ENCODE peak calls at places on chromosomes 1 and 21, in four cellular contexts. D, G, Y and R are unnamed samples.

GRCh38 chr21:23541571-23541970 is 2065.7 kb downstream of the MRPL39 start:
- DNase-seq in D (no peak), G (no peak), Y (no peak), R (no peak)

GRCh38 chr1:93651695-93652094 is 29.9 kb downstream of the BCAR3 start:
- DNase-seq in D (no peak), G (no peak), Y (no peak), R (no peak)

GRCh38 chr1:225817611-225818061 is 7.7 kb downstream of the EPHX1 start:
- DNase-seq in D (no peak), G (no peak), Y (no peak), R (peak; percentile 78)

GRCh38 chr1:110235839-110236682 is 25.9 kb downstream of the KCNC4 start:
- DNase-seq in D (no peak), G (no peak), Y (no peak), R (peak; percentile 78)

GRCh38 chr1:214840366-214840765 is 237.4 kb downstream of the CENPF start:
- DNase-seq in D (no peak), G (no peak), Y (no peak), R (no peak)

GRCh38 chr1:25890249-25891034 is 14.9 kb upstream of the PAQR7 start:
- DNase-seq in D (no peak), G (no peak), Y (no peak), R (peak; percentile 31)

GRCh38 chr1:154747380-154747779 is 122.7 kb downstream of the KCNN3 start:
- DNase-seq in D (no peak), G (no peak), Y (no peak), R (no peak)

GRCh38 chr1:94654031-94654430 is 112.5 kb upstream of the F3 start:
- DNase-seq in D (no peak), G (no peak), Y (no peak), R (no peak)

GRCh38 chr21:33211305-33211704 is 18.4 kb upstream of the IFNAR2 start:
- DNase-seq in D (no peak), G (no peak), Y (no peak), R (no peak)

GRCh38 chr1:75984781-75985180 is 52.6 kb upstream of the ASB17 start:
- DNase-seq in D (no peak), G (no peak), Y (no peak), R (no peak)

GRCh38 chr1:177122461-177122860 is 42.1 kb downstream of the ASTN1 start:
- DNase-seq in D (no peak), G (no peak), Y (no peak), R (no peak)